ENCODE peak calls at places on chromosomes 7 and 10, in seven cellular contexts. Z is IMR-90; R is BJ; T is MM.1S; S is heart right ventricle; I is naive thymus-derived CD4-positive, alpha-beta T cell; U is SK-N-SH. C is an unnamed sample.

GRCh38 chr10:79021948-79022499 is 46.7 kb upstream of the ZMIZ1 start:
- DNase-seq in Z (no peak), R (no peak), T (no peak), S (no peak), I (no peak), U (no peak), C (no peak)

GRCh38 chr10:68088744-68089143 is 13.7 kb upstream of the HERC4 start:
- DNase-seq in Z (peak; percentile 87), R (no peak), T (no peak), S (no peak), I (no peak), U (no peak), C (peak; percentile 37)

GRCh38 chr7:74064696-74065095 is 18.9 kb upstream of the LIMK1 start:
- DNase-seq in Z (no peak), R (no peak), T (no peak), S (no peak), I (no peak), U (no peak), C (no peak)

GRCh38 chr10:31774291-31774900 is 154.2 kb downstream of the ARHGAP12 start:
- DNase-seq in Z (peak; percentile 35), R (no peak), T (no peak), S (no peak), I (no peak), U (peak; percentile 45), C (no peak)

GRCh38 chr7:17535776-17536175 is 237.3 kb downstream of the AHR start:
- DNase-seq in Z (peak; percentile 53), R (no peak), T (no peak), S (no peak), I (no peak), U (no peak), C (no peak)

GRCh38 chr7:42744746-42745145 is 167.1 kb downstream of the C7orf25 start:
- DNase-seq in Z (no peak), R (no peak), T (no peak), S (no peak), I (no peak), U (no peak), C (no peak)

GRCh38 chr7:43522406-43523156 is 60.3 kb upstream of the STK17A start:
- DNase-seq in Z (peak; percentile 23), R (peak; percentile 55), T (no peak), S (no peak), I (no peak), U (no peak), C (no peak)

GRCh38 chr10:4514445-4515108 is 311.4 kb upstream of the AKR1E2 start:
- DNase-seq in Z (no peak), R (no peak), T (no peak), S (peak; percentile 77), I (no peak), U (no peak), C (peak; percentile 55)

GRCh38 chr7:32587431-32587948 is 92.2 kb downstream of the AVL9 start:
- DNase-seq in Z (peak; percentile 89), R (peak; percentile 79), T (no peak), S (peak; percentile 60), I (no peak), U (no peak), C (no peak)

GRCh38 chr7:74355091-74355490 is 65.9 kb downstream of the CLIP2 start:
- DNase-seq in Z (peak; percentile 88), R (no peak), T (no peak), S (no peak), I (no peak), U (no peak), C (no peak)

GRCh38 chr7:45324683-45325237 is 167.2 kb downstream of the RAMP3 start:
- DNase-seq in Z (no peak), R (no peak), T (no peak), S (no peak), I (no peak), U (no peak), C (no peak)

GRCh38 chr10:36531621-36532020 is 593.8 kb upstream of the ANKRD30A start:
- DNase-seq in Z (peak; percentile 55), R (no peak), T (no peak), S (no peak), I (no peak), U (no peak), C (no peak)

GRCh38 chr10:63110940-63111339 is 22.2 kb upstream of the NRBF2 start:
- DNase-seq in Z (no peak), R (no peak), T (no peak), S (no peak), I (no peak), U (no peak), C (no peak)

GRCh38 chr7:137563986-137564385 is 220.5 kb upstream of the PTN start:
- DNase-seq in Z (peak; percentile 15), R (no peak), T (no peak), S (no peak), I (no peak), U (no peak), C (no peak)

GRCh38 chr7:11355571-11355970 is 381.9 kb downstream of the PHF14 start:
- DNase-seq in Z (no peak), R (no peak), T (no peak), S (no peak), I (no peak), U (no peak), C (no peak)

GRCh38 chr10:29946953-29947700 is 112.3 kb downstream of the JCAD start:
- DNase-seq in Z (peak; percentile 94), R (peak; percentile 28), T (no peak), S (peak; percentile 43), I (no peak), U (no peak), C (no peak)

DNA sequence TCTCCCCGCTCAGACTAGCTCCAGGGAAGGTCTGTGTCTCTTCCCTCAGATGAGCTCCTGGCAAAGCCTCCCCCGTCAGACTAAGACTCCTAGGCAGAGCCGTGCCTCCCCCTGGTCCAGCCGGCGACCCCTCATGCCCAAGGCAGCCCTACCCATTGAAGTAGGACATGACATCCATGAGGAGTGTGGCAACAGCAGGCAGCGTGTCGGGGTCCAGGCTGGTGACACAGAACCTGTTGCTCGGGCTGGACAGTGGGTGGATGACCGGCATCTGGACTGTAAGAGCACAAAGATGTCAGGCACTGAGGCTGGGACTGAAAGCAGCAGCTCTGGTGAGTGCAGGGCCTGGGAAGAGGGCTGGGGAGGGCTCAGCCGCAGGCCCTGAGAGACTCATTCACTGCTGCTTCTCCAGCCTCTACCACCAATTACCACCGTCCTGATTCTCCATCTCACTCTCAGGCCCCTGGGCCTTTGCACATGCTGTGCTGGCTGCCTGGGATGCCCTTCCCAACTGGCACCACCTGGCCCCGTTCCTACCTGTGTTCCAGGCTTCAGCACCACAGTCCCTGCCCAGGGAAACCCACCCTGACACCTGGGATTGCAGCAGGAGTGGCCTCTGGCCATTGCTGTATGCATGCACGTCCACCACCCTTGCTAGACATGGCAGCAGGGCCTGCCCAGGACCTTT is 2.8 kb downstream of the PVRIG start:
- DNase-seq in Z (no peak), R (no peak), T (no peak), S (no peak), I (no peak), U (no peak), C (no peak)
- H3K4me3 ChIP-seq in Z (no peak overlapping the region), R (no peak overlapping the region), T (no peak overlapping the region), S (no peak overlapping the region), I (peak overlapping the region; percentile 81), U (no peak overlapping the region), C (peak overlapping the region; percentile 66)

DNA sequence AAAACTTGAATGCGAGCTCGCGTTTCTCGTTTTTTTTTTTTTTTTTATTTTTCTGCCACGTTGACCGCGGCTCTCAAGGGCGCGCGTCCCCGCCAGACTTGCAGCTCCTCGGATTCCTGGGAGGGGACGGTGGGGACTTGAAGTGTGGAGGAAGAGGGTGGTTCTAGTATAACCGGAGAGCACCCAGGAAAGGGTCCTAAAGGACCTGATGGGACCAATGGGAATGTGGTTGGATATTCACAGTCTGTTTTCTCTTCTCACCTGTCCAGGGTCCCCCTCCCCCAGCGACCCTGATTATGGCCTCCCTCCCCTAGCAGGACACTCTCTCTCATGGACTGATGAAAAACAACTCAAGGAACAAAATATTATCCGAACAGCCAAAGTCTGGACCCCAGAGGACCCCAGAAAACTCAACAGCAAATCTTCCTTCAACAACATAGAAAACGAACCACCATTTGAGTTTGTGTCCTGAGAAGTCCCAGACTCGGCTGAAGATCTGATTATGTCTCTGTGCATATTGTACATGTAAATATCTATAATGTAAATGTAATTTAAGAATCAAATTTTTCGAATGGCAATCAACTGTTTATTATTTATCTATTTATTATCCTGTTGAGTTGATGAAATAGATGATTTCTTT is 1.4 kb downstream of the PTF1A start:
- DNase-seq in Z (no peak), R (no peak), T (no peak), S (no peak), I (no peak), U (no peak), C (no peak)
- H3K4me3 ChIP-seq in Z (no peak overlapping the region), R (no peak overlapping the region), T (no peak overlapping the region), S (no peak overlapping the region), I (no peak overlapping the region), U (no peak overlapping the region), C (no peak overlapping the region)

GRCh38 chr7:102452451-102452850 is 12.2 kb downstream of the ALKBH4 start:
- DNase-seq in Z (no peak), R (no peak), T (no peak), S (no peak), I (no peak), U (no peak), C (no peak)

GRCh38 chr7:102456327-102456726 is 8.3 kb downstream of the ALKBH4 start:
- DNase-seq in Z (peak; percentile 72), R (no peak), T (no peak), S (no peak), I (no peak), U (no peak), C (no peak)

GRCh38 chr7:102455596-102455995 is 9.1 kb downstream of the ALKBH4 start:
- DNase-seq in Z (no peak), R (no peak), T (peak; percentile 1), S (no peak), I (no peak), U (no peak), C (no peak)

GRCh38 chr7:102453319-102453718 is 11.3 kb downstream of the ALKBH4 start:
- DNase-seq in Z (no peak), R (no peak), T (peak; percentile 1), S (no peak), I (no peak), U (no peak), C (no peak)

DNA sequence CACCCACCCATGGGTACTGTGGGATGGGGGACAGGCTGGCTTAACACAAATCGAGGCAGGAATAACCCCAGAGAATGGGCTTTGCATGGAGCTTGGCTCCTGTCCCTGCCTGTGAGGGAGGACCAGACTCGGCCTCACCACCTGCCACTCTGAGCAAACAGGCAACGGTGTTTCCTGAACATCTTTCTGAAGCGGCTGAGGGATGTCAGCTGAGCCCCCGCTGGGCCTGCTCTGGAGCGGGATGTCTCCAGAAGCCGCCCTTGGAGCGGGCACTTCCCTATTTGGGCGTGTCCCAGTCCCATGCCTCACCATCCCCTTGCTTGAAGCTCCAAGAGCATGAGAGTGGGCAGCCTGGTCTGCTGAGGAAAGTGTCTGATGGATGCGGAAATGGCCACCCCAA is 10.2 kb downstream of the ALKBH4 start:
- DNase-seq in Z (no peak), R (no peak), T (peak; percentile 1), S (no peak), I (no peak), U (no peak), C (no peak)
- H3K4me3 ChIP-seq in Z (no peak overlapping the region), R (no peak overlapping the region), T (no peak overlapping the region), S (no peak overlapping the region), I (no peak overlapping the region), U (no peak overlapping the region), C (no peak overlapping the region)

DNA sequence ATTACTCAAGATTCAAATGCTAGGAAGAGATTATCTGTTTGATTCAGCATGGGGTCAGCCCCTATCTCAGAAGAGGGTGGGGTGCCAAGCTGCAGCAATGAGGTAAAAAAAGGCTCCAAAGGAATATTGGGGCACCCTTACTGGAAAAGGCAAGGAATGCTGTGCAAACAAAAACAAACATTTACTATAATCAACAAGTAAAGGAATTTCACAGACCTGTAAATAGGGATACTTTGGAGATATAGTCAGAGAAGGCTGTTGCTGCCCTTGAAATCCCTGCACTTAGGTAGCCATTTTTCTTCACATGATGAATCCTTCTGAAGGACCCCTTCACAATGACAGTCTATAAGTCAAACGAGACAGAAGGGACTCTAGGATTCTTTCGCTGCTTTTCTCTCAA is 10.6 kb upstream of the ADD3 start:
- DNase-seq in Z (no peak), R (no peak), T (no peak), S (no peak), I (no peak), U (no peak), C (no peak)
- H3K4me3 ChIP-seq in Z (no peak overlapping the region), R (no peak overlapping the region), T (no peak overlapping the region), S (no peak overlapping the region), I (no peak overlapping the region), U (no peak overlapping the region), C (no peak overlapping the region)